ENCODE peak calls at places on chromosomes 16 and 17, in seven cellular contexts. Y is GM12878, X is H1, Q is GM12891, D is GM12892, C is SK-N-SH, Z is HepG2. M is an unnamed sample.

GRCh38 chr16:54178491-54178976 is 108.1 kb downstream of the IRX3 start:
- DNase-seq in Y (no peak), X (no peak), D (no peak), C (peak), Z (no peak), Q (no peak), M (no peak)

GRCh38 chr17:44171931-44172455 is 1.5 kb downstream of the ASB16 start:
- DNase-seq in C (no peak), Z (no peak), D (no peak), Q (no peak), X (no peak), Y (no peak), M (no peak)

GRCh38 chr16:74107795-74108610 is 188.6 kb upstream of the PSMD7 start:
- DNase-seq in Q (peak), D (no peak), X (peak), C (no peak), Z (peak), Y (peak), M (peak)

GRCh38 chr16:48011888-48012658 is 143.7 kb downstream of the ABCC12 start:
- DNase-seq in Z (no peak), Y (no peak), C (no peak), Q (no peak), D (no peak), X (no peak), M (no peak)

GRCh38 chr16:89491238-89491869 is 993 bp upstream of the ANKRD11 start:
- DNase-seq in Q (no peak), X (no peak), D (no peak), Z (peak), Y (no peak), C (peak), M (no peak)

GRCh38 chr16:85057948-85058347 is 30.4 kb downstream of the KIAA0513 start:
- DNase-seq in Z (no peak), C (no peak), X (no peak), D (no peak), Q (peak), Y (peak), M (no peak)

GRCh38 chr17:64155751-64156544 is 26.0 kb upstream of the ERN1 start:
- DNase-seq in D (no peak), Y (no peak), Q (no peak), Z (peak), C (no peak), X (no peak), M (no peak)

GRCh38 chr16:30457743-30458560 is 12.3 kb upstream of the SEPHS2 start:
- DNase-seq in Q (no peak), Z (no peak), C (no peak), Y (no peak), X (no peak), D (no peak), M (no peak)

GRCh38 chr16:87652799-87653198 is 50.5 kb downstream of the JPH3 start:
- DNase-seq in Q (no peak), Y (no peak), Z (no peak), D (no peak), X (no peak), C (no peak), M (no peak)

GRCh38 chr17:31068291-31068690 is 26.5 kb upstream of the NF1 start:
- DNase-seq in X (no peak), C (peak), Z (peak), D (peak), Q (no peak), Y (no peak), M (peak)

GRCh38 chr16:84396537-84397008 is 28.2 kb downstream of the ATP2C2 start:
- DNase-seq in Q (no peak), D (no peak), C (no peak), Z (no peak), X (no peak), Y (no peak), M (no peak)

GRCh38 chr17:11503292-11503691 is 95.0 kb upstream of the DNAH9 start:
- DNase-seq in X (no peak), Z (no peak), D (no peak), C (no peak), Q (no peak), Y (no peak), M (no peak)

GRCh38 chr16:65122974-65123845 is 1.3 kb upstream of the CDH11 start:
- DNase-seq in D (no peak), X (no peak), Y (no peak), Q (no peak), Z (no peak), C (peak), M (no peak)

GRCh38 chr17:30290696-30291570 is 811 bp downstream of the BLMH start:
- DNase-seq in Q (peak), D (peak), Y (no peak), X (no peak), Z (peak), C (peak), M (peak)

GRCh38 chr16:88374736-88375135 is 8.0 kb upstream of the ZNF469 start:
- DNase-seq in Z (no peak), C (peak), Y (no peak), D (no peak), Q (no peak), X (no peak), M (no peak)

GRCh38 chr16:21101631-21102420 is 48.8 kb downstream of the DNAH3 start:
- DNase-seq in Q (no peak), X (no peak), Y (no peak), Z (peak), D (no peak), C (peak), M (no peak)

GRCh38 chr16:46790599-46791270 is 40.2 kb downstream of the C16orf87 start:
- DNase-seq in C (no peak), X (no peak), Y (no peak), D (no peak), Z (peak), Q (no peak), M (no peak)

DNA sequence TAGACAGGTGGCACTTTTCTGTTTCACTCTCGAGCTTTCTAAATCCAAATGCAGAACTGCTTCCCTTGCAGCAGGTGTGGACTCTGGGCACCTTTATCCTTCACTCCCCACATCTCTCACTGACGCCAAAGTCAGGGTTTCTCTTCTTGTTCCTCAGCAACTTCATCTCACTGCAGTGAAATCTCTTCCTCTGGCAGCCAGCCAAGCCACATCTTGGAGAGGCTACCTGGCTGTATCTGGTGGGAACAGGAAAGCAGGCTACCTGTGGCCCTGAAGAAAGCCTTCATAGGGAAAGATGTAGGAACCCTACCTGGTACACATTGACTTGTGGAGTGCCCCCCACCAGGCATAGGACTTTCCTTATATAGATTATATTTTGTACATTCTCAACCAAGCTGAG is 159.1 kb downstream of the UTP18 start:
- DNase-seq in X (no peak), D (no peak), Q (no peak), Z (no peak), Y (no peak), C (no peak), M (no peak)
- TF ChIP-seq TAF1 in X (no peak), D (no peak), Q (no peak), Z (no peak), Y (no peak), C (no peak), M (no peak)

GRCh38 chr17:79042421-79043190 is 18.6 kb downstream of the C1QTNF1 start:
- DNase-seq in C (peak), Q (peak), X (no peak), Z (peak), Y (no peak), D (peak), M (peak)
- TF ChIP-seq TAF1 in C (no peak), Q (no peak), X (no peak), Z (no peak), Y (no peak), D (no peak), M (no peak)

GRCh38 chr17:82121660-82122629 is 23.9 kb upstream of the FASN start:
- DNase-seq in D (no peak), C (peak), Z (no peak), X (no peak), Q (no peak), Y (no peak), M (no peak)
- TF ChIP-seq TAF1 in D (no peak), C (no peak), Z (no peak), X (no peak), Q (no peak), Y (no peak), M (no peak)

GRCh38 chr17:48067245-48067644 is 19.1 kb downstream of the NFE2L1 start:
- DNase-seq in Q (no peak), X (no peak), D (no peak), Z (no peak), C (no peak), Y (no peak), M (no peak)

GRCh38 chr17:48070195-48070594 is 22.0 kb downstream of the NFE2L1 start:
- DNase-seq in Z (no peak), X (no peak), D (no peak), C (no peak), Y (no peak), Q (no peak), M (no peak)

GRCh38 chr17:48066656-48067055 is 18.5 kb downstream of the NFE2L1 start:
- DNase-seq in Z (no peak), D (no peak), Y (no peak), C (no peak), X (no peak), Q (no peak), M (no peak)

GRCh38 chr17:48066192-48066591 is 18.0 kb downstream of the NFE2L1 start:
- DNase-seq in C (no peak), D (no peak), Q (no peak), Y (no peak), Z (no peak), X (no peak), M (no peak)

GRCh38 chr17:48068491-48068961 is 20.4 kb downstream of the NFE2L1 start:
- DNase-seq in Y (no peak), Z (peak), D (no peak), X (no peak), C (no peak), Q (no peak), M (peak)
- TF ChIP-seq TAF1 in Y (no peak), Z (no peak), D (no peak), X (no peak), C (no peak), Q (no peak), M (no peak)

DNA sequence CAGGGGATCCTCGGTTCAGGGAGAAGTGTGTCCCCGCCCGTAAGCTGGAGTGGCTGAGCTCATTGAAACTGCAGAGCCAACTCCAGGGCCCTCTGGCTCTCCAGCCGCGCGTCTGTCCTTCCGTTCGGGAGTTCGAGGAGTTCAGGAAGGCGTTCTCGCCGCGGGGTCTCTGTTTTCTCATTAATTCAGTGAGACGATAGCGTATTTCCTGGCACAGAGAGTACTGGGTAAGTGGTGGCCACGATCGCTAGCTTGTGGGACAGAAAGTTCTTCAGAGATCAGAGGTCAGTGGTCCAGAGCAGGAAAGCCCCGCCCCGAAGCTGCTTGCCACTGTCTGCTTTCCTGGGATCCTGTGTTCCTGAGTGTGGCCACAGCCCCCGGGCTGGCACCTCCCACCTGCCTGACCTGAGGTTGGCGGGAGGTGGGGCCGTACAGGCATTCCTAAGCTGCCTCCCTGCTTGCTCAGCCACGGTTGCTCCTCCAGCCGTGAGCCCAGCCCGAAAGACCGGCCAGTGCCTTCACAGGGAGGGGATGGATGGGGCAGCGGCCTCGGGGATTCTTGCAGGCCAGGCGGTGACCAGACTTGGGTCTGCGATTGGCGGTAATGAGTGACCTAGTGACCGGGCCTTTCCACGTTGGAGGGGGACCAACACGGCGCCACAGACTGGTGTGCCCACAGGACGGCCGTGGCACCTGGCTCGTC is 8.9 kb downstream of the BAIAP2 start:
- DNase-seq in Q (no peak), Z (peak), D (no peak), X (peak), C (peak), Y (no peak), M (no peak)
- TF ChIP-seq TAF1 in Q (no peak), Z (peak), D (no peak), X (no peak), C (no peak), Y (no peak), M (no peak)

GRCh38 chr16:56939801-56940200 is 7.9 kb downstream of the HERPUD1 start:
- DNase-seq in Z (no peak), X (no peak), D (no peak), Q (no peak), C (no peak), Y (no peak), M (no peak)
- TF ChIP-seq TAF1 in Z (no peak), X (no peak), D (no peak), Q (no peak), C (no peak), Y (no peak), M (no peak)

GRCh38 chr17:37737971-37738370 is 6.9 kb downstream of the HNF1B start:
- DNase-seq in D (no peak), X (no peak), Z (no peak), C (no peak), Y (no peak), Q (no peak), M (no peak)
- TF ChIP-seq TAF1 in D (no peak), X (no peak), Z (no peak), C (no peak), Y (no peak), Q (no peak), M (no peak)

GRCh38 chr17:58303981-58304734 is 23.4 kb upstream of the MPO start:
- DNase-seq in C (peak), Q (peak), D (peak), Z (peak), Y (no peak), X (peak), M (peak)

GRCh38 chr17:58304735-58305486 is 23.7 kb downstream of the TSPOAP1 start:
- DNase-seq in Z (no peak), Y (no peak), Q (peak), X (no peak), C (peak), D (no peak), M (no peak)

GRCh38 chr17:58306131-58306951 is 22.3 kb downstream of the TSPOAP1 start:
- DNase-seq in C (peak), Z (no peak), Q (no peak), X (no peak), Y (no peak), D (no peak), M (no peak)

GRCh38 chr17:58307468-58308172 is 21.0 kb downstream of the TSPOAP1 start:
- DNase-seq in Y (no peak), Q (no peak), X (no peak), D (no peak), C (peak), Z (no peak), M (no peak)

DNA sequence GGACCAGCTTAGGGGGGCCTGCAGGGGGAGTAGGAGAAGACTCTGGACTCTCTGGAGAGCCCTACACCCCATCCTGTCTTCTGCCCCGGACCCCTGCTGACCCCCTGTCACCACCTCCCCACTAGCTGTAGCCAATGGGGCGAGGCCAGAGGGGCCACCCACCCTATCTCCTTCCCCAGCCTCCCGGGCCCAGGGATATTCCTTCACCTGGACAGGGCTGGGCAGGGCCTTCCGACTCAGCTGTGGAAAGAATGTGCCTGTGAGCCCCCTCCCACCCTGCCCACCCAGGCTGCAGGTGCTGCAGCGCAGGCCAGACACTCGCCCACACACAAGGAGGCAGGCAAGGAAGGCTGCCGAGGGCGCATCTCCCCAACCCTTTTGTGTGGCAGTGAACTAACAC is 23.0 kb downstream of the TSPOAP1 start:
- DNase-seq in D (no peak), Z (no peak), Y (no peak), X (no peak), Q (peak), C (no peak), M (no peak)
- TF ChIP-seq TAF1 in D (no peak), Z (no peak), Y (no peak), X (no peak), Q (no peak), C (no peak), M (no peak)

M was measured in K562.